ENCODE peak calls at places on chromosomes 16 and 17, in six cellular contexts. One of them, this sample, is unnamed. For H3K4me1, the result is how much of the 10 kb centered on the place peaks cover.

GRCh38 chr16:73017321-73017720 is 30.6 kb downstream of the ZFHX3 start:
- DNase-seq in tibial nerve: no peak
- DNase-seq in Peyer's patch: no peak
- DNase-seq in IMR-90: no peak
- DNase-seq in transverse colon: no peak
- DNase-seq in heart left ventricle: no peak
- DNase-seq in this sample: no peak

GRCh38 chr17:28864991-28865849 is 10.4 kb downstream of the ERAL1 start:
- DNase-seq in tibial nerve: no peak
- DNase-seq in Peyer's patch: no peak
- DNase-seq in IMR-90: no peak
- DNase-seq in transverse colon: peak
- DNase-seq in heart left ventricle: no peak
- DNase-seq in this sample: no peak

GRCh38 chr16:48180868-48181480 is 25.2 kb upstream of the ABCC12 start:
- DNase-seq in tibial nerve: no peak
- DNase-seq in Peyer's patch: no peak
- DNase-seq in IMR-90: no peak
- DNase-seq in transverse colon: no peak
- DNase-seq in heart left ventricle: no peak
- DNase-seq in this sample: no peak

GRCh38 chr16:47461598-47462266 is 601 bp downstream of the PHKB start:
- DNase-seq in tibial nerve: no peak
- DNase-seq in Peyer's patch: no peak
- DNase-seq in IMR-90: peak
- DNase-seq in transverse colon: peak
- DNase-seq in heart left ventricle: peak
- DNase-seq in this sample: peak

GRCh38 chr17:29156781-29157180 is 23.4 kb downstream of the MYO18A start:
- DNase-seq in tibial nerve: no peak
- DNase-seq in Peyer's patch: no peak
- DNase-seq in IMR-90: no peak
- DNase-seq in transverse colon: no peak
- DNase-seq in heart left ventricle: no peak
- DNase-seq in this sample: no peak

GRCh38 chr16:87198881-87199280 is 118.3 kb downstream of the C16orf95 start:
- DNase-seq in tibial nerve: no peak
- DNase-seq in Peyer's patch: no peak
- DNase-seq in IMR-90: no peak
- DNase-seq in transverse colon: no peak
- DNase-seq in heart left ventricle: no peak
- DNase-seq in this sample: no peak

GRCh38 chr16:75053791-75054555 is 55.1 kb downstream of the ZNRF1 start:
- DNase-seq in tibial nerve: peak
- DNase-seq in Peyer's patch: peak
- DNase-seq in IMR-90: no peak
- DNase-seq in transverse colon: peak
- DNase-seq in heart left ventricle: peak
- DNase-seq in this sample: peak

GRCh38 chr16:57643166-57643813 is 14.9 kb downstream of the ADGRG1 start:
- DNase-seq in tibial nerve: no peak
- DNase-seq in Peyer's patch: no peak
- DNase-seq in IMR-90: peak
- DNase-seq in transverse colon: no peak
- DNase-seq in heart left ventricle: no peak
- DNase-seq in this sample: no peak

GRCh38 chr17:7576432-7576937 is 3.0 kb upstream of the CD68 start:
- DNase-seq in tibial nerve: no peak
- DNase-seq in Peyer's patch: no peak
- DNase-seq in IMR-90: no peak
- DNase-seq in transverse colon: no peak
- DNase-seq in heart left ventricle: no peak
- DNase-seq in this sample: no peak

GRCh38 chr17:30565073-30565935 is 88.1 kb downstream of the GOSR1 start:
- DNase-seq in tibial nerve: no peak
- DNase-seq in Peyer's patch: no peak
- DNase-seq in IMR-90: no peak
- DNase-seq in transverse colon: no peak
- DNase-seq in heart left ventricle: no peak
- DNase-seq in this sample: no peak

GRCh38 chr17:17722906-17723353 is 41.7 kb downstream of the RAI1 start:
- DNase-seq in tibial nerve: no peak
- DNase-seq in Peyer's patch: no peak
- DNase-seq in IMR-90: no peak
- DNase-seq in transverse colon: no peak
- DNase-seq in heart left ventricle: no peak
- DNase-seq in this sample: no peak

GRCh38 chr17:17719199-17719940 is 38.1 kb downstream of the RAI1 start:
- DNase-seq in tibial nerve: no peak
- DNase-seq in Peyer's patch: no peak
- DNase-seq in IMR-90: no peak
- DNase-seq in transverse colon: no peak
- DNase-seq in heart left ventricle: no peak
- DNase-seq in this sample: no peak

GRCh38 chr17:17722081-17722905 is 41.0 kb downstream of the RAI1 start:
- DNase-seq in tibial nerve: no peak
- DNase-seq in Peyer's patch: no peak
- DNase-seq in IMR-90: peak
- DNase-seq in transverse colon: no peak
- DNase-seq in heart left ventricle: no peak
- DNase-seq in this sample: no peak

GRCh38 chr17:17719966-17720543 is 38.8 kb downstream of the RAI1 start:
- DNase-seq in tibial nerve: no peak
- DNase-seq in Peyer's patch: no peak
- DNase-seq in IMR-90: no peak
- DNase-seq in transverse colon: no peak
- DNase-seq in heart left ventricle: no peak
- DNase-seq in this sample: no peak

DNA sequence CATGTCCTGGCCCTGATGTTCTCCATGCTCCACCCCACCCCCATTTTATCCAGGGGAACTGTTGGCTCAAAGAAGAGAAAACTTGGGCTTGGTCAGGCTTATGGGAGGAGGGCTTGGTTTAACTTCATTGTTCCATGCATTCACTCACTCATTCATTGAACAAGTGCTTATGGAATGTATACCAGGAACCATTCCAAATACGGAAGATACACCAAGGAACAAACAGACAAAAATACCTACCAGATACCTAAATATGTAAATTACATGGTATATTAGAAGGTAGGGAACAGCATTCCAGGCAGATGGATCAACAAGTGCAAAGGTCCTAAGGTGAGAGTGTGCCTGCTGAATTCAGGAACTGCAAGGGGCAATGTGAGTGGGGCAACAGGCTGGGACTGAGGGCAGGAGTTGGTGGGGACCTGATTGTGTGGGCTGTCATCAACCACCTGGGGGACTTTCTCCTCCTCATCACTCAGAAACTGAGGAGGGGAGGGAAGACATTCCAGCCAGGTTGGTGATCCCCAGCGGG is 39.9 kb downstream of the RAI1 start:
- DNase-seq in tibial nerve: no peak
- DNase-seq in Peyer's patch: no peak
- DNase-seq in IMR-90: no peak
- DNase-seq in transverse colon: no peak
- DNase-seq in heart left ventricle: no peak
- DNase-seq in this sample: no peak
- H3K4me1 ChIP-seq in tibial nerve: under half
- H3K4me1 ChIP-seq in Peyer's patch: under half
- H3K4me1 ChIP-seq in IMR-90: under half
- H3K4me1 ChIP-seq in transverse colon: under half
- H3K4me1 ChIP-seq in heart left ventricle: under half
- H3K4me1 ChIP-seq in this sample: under half

GRCh38 chr17:82034371-82035011 is 3.0 kb downstream of the DCXR start:
- DNase-seq in tibial nerve: no peak
- DNase-seq in Peyer's patch: no peak
- DNase-seq in IMR-90: no peak
- DNase-seq in transverse colon: no peak
- DNase-seq in heart left ventricle: no peak
- DNase-seq in this sample: no peak

GRCh38 chr17:82035488-82035887 is 2.0 kb downstream of the DCXR start:
- DNase-seq in tibial nerve: no peak
- DNase-seq in Peyer's patch: no peak
- DNase-seq in IMR-90: no peak
- DNase-seq in transverse colon: no peak
- DNase-seq in heart left ventricle: no peak
- DNase-seq in this sample: no peak

GRCh38 chr17:82037113-82037888 is at the start of gene DCXR:
- DNase-seq in tibial nerve: peak
- DNase-seq in Peyer's patch: peak
- DNase-seq in IMR-90: peak
- DNase-seq in transverse colon: peak
- DNase-seq in heart left ventricle: peak
- DNase-seq in this sample: peak

GRCh38 chr17:82036634-82037112 is 824 bp downstream of the DCXR start:
- DNase-seq in tibial nerve: no peak
- DNase-seq in Peyer's patch: no peak
- DNase-seq in IMR-90: no peak
- DNase-seq in transverse colon: no peak
- DNase-seq in heart left ventricle: no peak
- DNase-seq in this sample: no peak

GRCh38 chr17:82035956-82036633 is 1.4 kb downstream of the DCXR start:
- DNase-seq in tibial nerve: no peak
- DNase-seq in Peyer's patch: no peak
- DNase-seq in IMR-90: no peak
- DNase-seq in transverse colon: no peak
- DNase-seq in heart left ventricle: no peak
- DNase-seq in this sample: no peak
- TF ChIP-seq POLR2A in tibial nerve: no peak
- TF ChIP-seq POLR2A in Peyer's patch: no peak
- TF ChIP-seq POLR2A in IMR-90: no peak
- TF ChIP-seq POLR2A in transverse colon: no peak
- TF ChIP-seq POLR2A in heart left ventricle: no peak
- TF ChIP-seq POLR2A in this sample: no peak

GRCh38 chr17:17839792-17840707 is 3.3 kb upstream of the SREBF1 start:
- DNase-seq in tibial nerve: peak
- DNase-seq in Peyer's patch: peak
- DNase-seq in IMR-90: peak
- DNase-seq in transverse colon: peak
- DNase-seq in heart left ventricle: peak
- DNase-seq in this sample: peak
- H3K4me3 ChIP-seq in tibial nerve: peak
- H3K4me3 ChIP-seq in Peyer's patch: peak
- H3K4me3 ChIP-seq in IMR-90: peak
- H3K4me3 ChIP-seq in transverse colon: peak
- H3K4me3 ChIP-seq in heart left ventricle: peak
- H3K4me3 ChIP-seq in this sample: no peak

GRCh38 chr17:2797226-2797625 is 988 bp downstream of the RAP1GAP2 start:
- DNase-seq in tibial nerve: no peak
- DNase-seq in Peyer's patch: no peak
- DNase-seq in IMR-90: no peak
- DNase-seq in transverse colon: no peak
- DNase-seq in heart left ventricle: no peak
- DNase-seq in this sample: no peak

GRCh38 chr17:2797632-2798031 is 1.4 kb downstream of the RAP1GAP2 start:
- DNase-seq in tibial nerve: no peak
- DNase-seq in Peyer's patch: no peak
- DNase-seq in IMR-90: no peak
- DNase-seq in transverse colon: peak
- DNase-seq in heart left ventricle: no peak
- DNase-seq in this sample: peak

GRCh38 chr17:2796164-2797140 is at the start of gene RAP1GAP2:
- DNase-seq in tibial nerve: peak
- DNase-seq in Peyer's patch: peak
- DNase-seq in IMR-90: no peak
- DNase-seq in transverse colon: peak
- DNase-seq in heart left ventricle: peak
- DNase-seq in this sample: no peak

GRCh38 chr17:2794116-2794803 is 2.0 kb upstream of the RAP1GAP2 start:
- DNase-seq in tibial nerve: no peak
- DNase-seq in Peyer's patch: no peak
- DNase-seq in IMR-90: no peak
- DNase-seq in transverse colon: no peak
- DNase-seq in heart left ventricle: no peak
- DNase-seq in this sample: no peak

GRCh38 chr17:2795412-2796163 is 650 bp upstream of the RAP1GAP2 start:
- DNase-seq in tibial nerve: no peak
- DNase-seq in Peyer's patch: no peak
- DNase-seq in IMR-90: no peak
- DNase-seq in transverse colon: no peak
- DNase-seq in heart left ventricle: no peak
- DNase-seq in this sample: no peak
- H3K4me1 ChIP-seq in tibial nerve: under half
- H3K4me1 ChIP-seq in Peyer's patch: under half
- H3K4me1 ChIP-seq in IMR-90: under half
- H3K4me1 ChIP-seq in transverse colon: under half
- H3K4me1 ChIP-seq in heart left ventricle: under half
- H3K4me1 ChIP-seq in this sample: under half

GRCh38 chr16:86075488-86075785 is 176.5 kb downstream of the IRF8 start:
- DNase-seq in tibial nerve: no peak
- DNase-seq in Peyer's patch: no peak
- DNase-seq in IMR-90: peak
- DNase-seq in transverse colon: no peak
- DNase-seq in heart left ventricle: no peak
- DNase-seq in this sample: no peak
- TF ChIP-seq POLR2A in tibial nerve: no peak
- TF ChIP-seq POLR2A in Peyer's patch: no peak
- TF ChIP-seq POLR2A in IMR-90: no peak
- TF ChIP-seq POLR2A in transverse colon: no peak
- TF ChIP-seq POLR2A in heart left ventricle: no peak
- TF ChIP-seq POLR2A in this sample: no peak